ENCODE peak calls at places on chromosome 16, in five cellular contexts. J, Q, G, U and O are unnamed samples.
A peak's percentile ranks its signal among the peaks of the same experiment; 100 is the strongest.

GRCh38 chr16:54897930-54898329 is 32.7 kb upstream of the IRX5 start:
- DNase-seq in J (no peak), Q (no peak), U (no peak), G (no peak), O (no peak)

GRCh38 chr16:80666378-80667257 is 125.8 kb downstream of the DYNLRB2 start:
- DNase-seq in U (no peak), Q (no peak), G (no peak), J (no peak), O (no peak)

GRCh38 chr16:67694611-67695010 is 24.5 kb downstream of the GFOD2 start:
- DNase-seq in Q (no peak), J (no peak), G (no peak), U (no peak), O (no peak)

GRCh38 chr16:72938426-72939164 is 109.3 kb downstream of the ZFHX3 start:
- DNase-seq in U (peak; percentile 91), Q (no peak), G (peak; percentile 92), J (peak; percentile 46), O (no peak)

GRCh38 chr16:71882505-71883192 is 1.3 kb downstream of the ZNF821 start:
- DNase-seq in U (peak; percentile 83), Q (peak; percentile 49), J (peak; percentile 74), G (no peak), O (peak; percentile 78)

GRCh38 chr16:12625068-12625467 is 178.6 kb downstream of the CPPED1 start:
- DNase-seq in J (no peak), U (no peak), Q (no peak), G (no peak), O (no peak)

GRCh38 chr16:66874079-66874775 is 6.1 kb upstream of the PDP2 start:
- DNase-seq in U (no peak), G (no peak), J (no peak), Q (no peak), O (no peak)

GRCh38 chr16:1495281-1496262 is 2.4 kb downstream of the TELO2 start:
- DNase-seq in J (no peak), Q (no peak), U (no peak), G (no peak), O (no peak)

GRCh38 chr16:87169509-87169985 is 147.6 kb downstream of the C16orf95 start:
- DNase-seq in U (no peak), J (no peak), G (no peak), Q (no peak), O (no peak)

GRCh38 chr16:73125860-73126259 is 77.9 kb upstream of the ZFHX3 start:
- DNase-seq in J (no peak), G (no peak), Q (no peak), U (no peak), O (no peak)

GRCh38 chr16:21023509-21024202 is 123.1 kb downstream of the LYRM1 start:
- DNase-seq in J (peak; percentile 43), Q (no peak), U (peak; percentile 22), G (peak; percentile 53), O (no peak)

GRCh38 chr16:67828651-67829050 is 13.5 kb upstream of the THAP11 start:
- DNase-seq in Q (no peak), G (no peak), U (no peak), J (no peak), O (no peak)

GRCh38 chr16:87838643-87839541 is 30.4 kb downstream of the SLC7A5 start:
- DNase-seq in Q (no peak), G (no peak), J (peak; percentile 81), U (no peak), O (no peak)

GRCh38 chr16:86151372-86151950 is 252.5 kb downstream of the IRF8 start:
- DNase-seq in J (no peak), U (no peak), G (no peak), Q (no peak), O (no peak)

GRCh38 chr16:28082624-28083023 is 19.1 kb upstream of the GSG1L start:
- DNase-seq in U (no peak), Q (no peak), G (no peak), J (no peak), O (no peak)

GRCh38 chr16:80931985-80932720 is 74.5 kb downstream of the CMC2 start:
- DNase-seq in U (peak; percentile 62), Q (peak; percentile 36), G (peak; percentile 82), J (peak; percentile 59), O (peak; percentile 44)

GRCh38 chr16:49057391-49057790 is 224.2 kb downstream of the CBLN1 start:
- DNase-seq in Q (no peak), J (no peak), G (no peak), U (no peak), O (no peak)
- TF ChIP-seq CTCF in Q (no peak), J (no peak), G (no peak), U (no peak), O (no peak)

DNA sequence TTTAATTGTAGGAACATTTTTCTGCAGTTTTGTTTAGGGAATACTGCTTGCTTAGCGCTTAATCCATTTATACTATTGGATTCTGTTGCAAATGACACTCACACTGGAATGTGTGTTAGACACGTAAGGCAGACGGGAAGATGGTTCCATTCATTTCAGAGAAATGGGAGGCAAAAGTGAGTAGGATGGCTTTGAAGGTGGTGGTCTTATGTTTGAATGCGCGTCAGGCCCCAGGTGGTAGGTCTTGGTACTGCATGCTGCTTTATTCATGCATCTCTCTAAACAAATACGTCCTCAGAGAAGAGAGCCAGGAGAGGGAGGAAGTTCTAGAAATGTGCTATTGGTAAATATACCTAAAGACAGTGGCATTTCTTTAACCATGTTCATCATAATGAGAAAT is 997.6 kb upstream of the RBFOX1 start:
- DNase-seq in Q (no peak), U (no peak), G (no peak), J (no peak), O (peak; percentile 40)
- TF ChIP-seq CTCF in Q (peak; percentile 62), U (no peak), G (peak; percentile 51), J (no peak), O (peak; percentile 66)

DNA sequence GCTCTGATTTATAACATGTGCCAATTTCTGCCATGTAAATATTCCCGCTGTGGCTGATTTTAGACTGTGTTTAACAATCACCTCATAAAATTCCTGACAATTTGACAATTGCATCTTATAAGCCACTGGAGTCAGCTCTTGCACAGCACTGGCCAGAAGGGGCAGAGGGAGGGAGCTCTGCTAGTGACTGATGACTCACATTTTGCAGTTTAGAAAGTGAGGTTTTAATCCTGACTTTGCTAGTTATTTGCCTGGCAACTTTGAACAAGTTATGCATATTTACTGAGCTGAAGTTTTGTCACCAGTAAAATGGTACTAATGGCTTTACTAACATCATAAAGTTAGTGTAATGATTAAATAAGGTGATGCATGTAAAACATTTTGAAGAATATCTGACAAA is 452.3 kb downstream of the CNTNAP4 start:
- DNase-seq in J (no peak), U (no peak), Q (no peak), G (no peak), O (no peak)
- TF ChIP-seq CTCF in J (no peak), U (no peak), Q (no peak), G (no peak), O (no peak)

GRCh38 chr16:52852978-52853377 is 199.7 kb downstream of the CHD9NB start:
- DNase-seq in Q (no peak), U (no peak), G (no peak), J (no peak), O (no peak)
- TF ChIP-seq CTCF in Q (no peak), U (no peak), G (no peak), J (no peak), O (no peak)

DNA sequence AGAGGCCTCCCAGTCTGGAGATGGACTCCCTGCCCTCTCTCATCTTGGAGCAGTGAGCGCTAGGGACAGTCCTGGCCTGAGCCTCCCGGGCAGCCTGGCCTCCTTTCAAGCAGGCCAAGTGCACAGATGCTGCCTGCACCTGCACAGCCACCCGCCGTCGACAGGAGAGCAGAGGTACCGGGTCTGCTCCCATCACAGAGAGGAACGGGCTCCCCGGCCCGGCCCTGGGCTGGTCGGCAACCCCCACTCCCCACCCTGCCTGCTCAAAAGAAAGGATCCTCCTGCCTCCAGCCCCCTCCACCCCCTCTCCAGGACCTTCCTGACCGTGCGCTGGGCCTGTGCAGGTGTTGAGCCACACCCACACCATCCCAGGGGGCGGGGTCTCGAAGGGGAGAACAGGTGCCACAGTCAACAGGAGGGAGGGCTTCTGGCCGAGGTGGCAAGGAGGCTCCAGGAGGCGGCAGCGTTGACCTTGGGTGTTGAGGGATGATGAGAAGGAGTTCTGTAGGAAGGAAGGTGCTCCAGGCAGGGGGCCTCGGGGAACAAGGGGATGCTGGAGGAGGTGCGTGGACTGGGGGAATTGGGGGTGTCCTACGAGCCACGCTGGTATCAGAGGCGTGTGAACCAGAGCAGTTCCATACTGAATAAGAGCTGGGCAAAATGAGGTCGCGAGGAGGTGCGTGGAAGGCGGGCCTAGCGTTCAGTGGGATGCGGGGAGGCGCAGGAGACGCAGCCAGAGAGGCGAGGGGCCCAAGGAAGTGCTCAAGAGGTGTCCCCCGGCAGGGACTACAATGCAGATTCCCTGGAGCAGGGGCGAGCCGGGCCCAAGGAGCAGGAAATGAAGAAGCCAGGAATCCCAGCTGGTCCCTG is 967 bp upstream of the CDH15 start:
- DNase-seq in G (no peak), Q (peak; percentile 53), J (peak; percentile 64), U (no peak), O (no peak)
- TF ChIP-seq CTCF in G (no peak), Q (no peak), J (no peak), U (no peak), O (no peak)

GRCh38 chr16:14186007-14186953 is 115.2 kb downstream of the MRTFB start:
- DNase-seq in Q (no peak), G (peak; percentile 31), J (no peak), U (peak; percentile 56), O (peak; percentile 13)
- TF ChIP-seq CTCF in Q (peak; percentile 53), G (peak; percentile 65), J (no peak), U (peak; percentile 29), O (peak; percentile 59)

DNA sequence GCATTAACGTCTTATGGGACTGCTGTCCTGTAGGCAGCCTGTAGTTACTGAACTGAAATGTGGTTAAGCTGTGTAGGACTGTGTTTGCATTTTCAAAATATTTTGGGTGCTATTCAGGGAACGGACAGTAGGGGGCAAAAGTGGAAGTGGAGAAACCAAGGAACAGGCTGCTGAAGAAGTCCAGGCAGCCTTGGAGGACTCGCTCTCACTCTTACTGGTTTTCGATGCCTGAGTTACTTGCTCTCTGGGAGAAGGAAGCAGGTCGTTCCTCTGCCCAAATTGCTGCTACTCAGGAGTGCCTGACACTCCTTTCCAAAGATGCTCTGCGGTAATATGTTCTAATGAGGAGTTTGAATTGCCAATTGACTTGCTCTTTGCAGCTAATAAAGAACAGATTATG is 64.5 kb upstream of the RBFOX1 start:
- DNase-seq in U (peak; percentile 18), J (no peak), Q (peak; percentile 51), G (no peak), O (peak; percentile 67)
- TF ChIP-seq CTCF in U (peak; percentile 48), J (no peak), Q (peak; percentile 81), G (peak; percentile 74), O (peak; percentile 80)